ENCODE peak calls at places on chromosomes 7 and 10, in ten cellular contexts. V, U, L, H, S, D, P, I, N and R are unnamed samples.

GRCh38 chr10:3339531-3339950 is 167.0 kb upstream of the PITRM1 start:
- DNase-seq in V (no peak), U (no peak), L (no peak), H (no peak), S (no peak), D (no peak), P (no peak), I (peak; percentile 48), N (no peak), R (no peak)

GRCh38 chr10:35574924-35575352 is 30.2 kb upstream of the GJD4 start:
- DNase-seq in V (no peak), U (no peak), L (no peak), H (no peak), S (no peak), D (no peak), P (no peak), I (peak; percentile 98), N (no peak), R (no peak)

GRCh38 chr10:37067576-37067975 is 57.8 kb upstream of the ANKRD30A start:
- DNase-seq in V (no peak), U (no peak), L (no peak), H (no peak), S (no peak), D (no peak), P (peak; percentile 58), I (no peak), N (no peak), R (no peak)

GRCh38 chr7:135768467-135768866 is 19.9 kb upstream of the FAM180A start:
- DNase-seq in V (no peak), U (no peak), L (no peak), H (no peak), S (no peak), D (no peak), P (peak; percentile 21), I (no peak), N (no peak), R (no peak)

GRCh38 chr7:20576166-20576660 is 39.3 kb upstream of the ABCB5 start:
- DNase-seq in V (no peak), U (no peak), L (no peak), H (no peak), S (no peak), D (no peak), P (no peak), I (no peak), N (no peak), R (no peak)

GRCh38 chr10:34017281-34017680 is 682.8 kb upstream of the NRP1 start:
- DNase-seq in V (no peak), U (no peak), L (no peak), H (no peak), S (no peak), D (no peak), P (peak; percentile 12), I (no peak), N (no peak), R (no peak)

GRCh38 chr7:16060492-16060891 is 360.8 kb downstream of the CRPPA start:
- DNase-seq in V (no peak), U (no peak), L (no peak), H (no peak), S (no peak), D (no peak), P (no peak), I (peak; percentile 50), N (no peak), R (no peak)

GRCh38 chr7:96675548-96675947 is 34.1 kb downstream of the SEM1 start:
- DNase-seq in V (no peak), U (no peak), L (no peak), H (no peak), S (no peak), D (no peak), P (peak; percentile 31), I (no peak), N (no peak), R (no peak)

GRCh38 chr10:80079312-80079613 is 798 bp downstream of the TMEM254 start:
- DNase-seq in V (no peak), U (no peak), L (no peak), H (no peak), S (no peak), D (no peak), P (no peak), I (no peak), N (no peak), R (no peak)

GRCh38 chr10:99605351-99605750 is 14.9 kb downstream of the SLC25A28 start:
- DNase-seq in V (no peak), U (no peak), L (no peak), H (no peak), S (no peak), D (no peak), P (no peak), I (no peak), N (no peak), R (no peak)

GRCh38 chr10:98469532-98469931 is 22.8 kb upstream of the HPS1 start:
- DNase-seq in V (no peak), U (no peak), L (no peak), H (no peak), S (no peak), D (no peak), P (no peak), I (no peak), N (no peak), R (no peak)

GRCh38 chr7:127782075-127782474 is 130.1 kb downstream of the SND1 start:
- DNase-seq in V (no peak), U (no peak), L (no peak), H (no peak), S (no peak), D (no peak), P (no peak), I (no peak), N (no peak), R (no peak)

GRCh38 chr10:100744980-100745881 is at the start of gene PAX2:
- DNase-seq in V (no peak), U (no peak), L (no peak), H (no peak), S (no peak), D (no peak), P (peak; percentile 52), I (no peak), N (no peak), R (no peak)

GRCh38 chr7:140640727-140641531 is at the start of gene DENND2A:
- DNase-seq in V (no peak), U (peak; percentile 87), L (peak; percentile 73), H (no peak), S (no peak), D (no peak), P (no peak), I (peak; percentile 76), N (peak; percentile 91), R (no peak)
- H3K4me3 ChIP-seq in V (no peak within 1 kb of the TSS), U (peak within 1 kb of the TSS; percentile 47), L (peak within 1 kb of the TSS; percentile 43), H (no peak within 1 kb of the TSS), S (peak within 1 kb of the TSS; percentile 47), D (peak within 1 kb of the TSS; percentile 35), P (peak within 1 kb of the TSS; percentile 46), I (peak within 1 kb of the TSS; percentile 85), N (peak within 1 kb of the TSS; percentile 62), R (no peak within 1 kb of the TSS)

DNA sequence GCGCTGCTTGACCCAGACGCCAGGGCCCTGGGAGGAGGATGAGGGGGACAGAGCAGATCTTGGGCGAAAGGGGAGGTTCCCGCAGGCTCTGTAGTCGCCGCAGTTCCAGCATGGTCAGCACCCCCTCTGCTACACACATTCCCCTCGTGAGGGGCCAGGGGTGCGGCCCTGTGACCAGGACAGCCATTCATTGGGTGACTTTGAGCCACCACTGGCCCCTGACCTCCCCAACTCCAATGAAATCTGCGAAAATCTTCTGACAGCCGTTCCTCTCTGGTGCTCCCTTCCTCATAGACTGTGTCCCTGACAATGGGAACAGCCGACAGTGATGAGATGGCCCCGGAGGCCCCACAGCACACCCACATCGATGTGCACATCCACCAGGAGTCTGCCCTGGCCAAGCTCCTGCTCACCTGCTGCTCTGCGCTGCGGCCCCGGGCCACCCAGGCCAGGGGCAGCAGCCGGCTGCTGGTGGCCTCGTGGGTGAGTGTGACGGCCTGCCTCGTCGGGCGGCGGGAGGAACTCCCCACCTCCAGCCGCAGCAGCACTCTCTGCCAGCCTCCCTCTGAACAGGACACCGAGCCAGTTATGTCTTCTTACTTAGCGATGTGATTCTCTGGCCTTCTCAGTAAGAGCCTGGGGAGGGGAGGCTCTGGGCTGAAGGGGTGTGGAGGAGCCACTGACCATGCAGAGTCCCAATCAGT is 825 bp downstream of the TMEM176A start:
- DNase-seq in V (no peak), U (no peak), L (no peak), H (no peak), S (no peak), D (no peak), P (no peak), I (no peak), N (no peak), R (no peak)
- H3K4me3 ChIP-seq in V (no peak overlapping the region), U (no peak overlapping the region), L (peak overlapping the region; percentile 37), H (no peak overlapping the region), S (peak overlapping the region; percentile 32), D (no peak overlapping the region), P (peak overlapping the region; percentile 38), I (no peak overlapping the region), N (peak overlapping the region; percentile 55), R (no peak overlapping the region)

GRCh38 chr7:1741751-1742554 is 71.9 kb downstream of the ELFN1 start:
- DNase-seq in V (no peak), U (no peak), L (no peak), H (no peak), S (no peak), D (peak; percentile 50), P (no peak), I (no peak), N (no peak), R (no peak)
- H3K4me3 ChIP-seq in V (no peak overlapping the region), U (no peak overlapping the region), L (no peak overlapping the region), H (peak overlapping the region; percentile 25), S (no peak overlapping the region), D (peak overlapping the region; percentile 68), P (no peak overlapping the region), I (no peak overlapping the region), N (no peak overlapping the region), R (no peak overlapping the region)

DNA sequence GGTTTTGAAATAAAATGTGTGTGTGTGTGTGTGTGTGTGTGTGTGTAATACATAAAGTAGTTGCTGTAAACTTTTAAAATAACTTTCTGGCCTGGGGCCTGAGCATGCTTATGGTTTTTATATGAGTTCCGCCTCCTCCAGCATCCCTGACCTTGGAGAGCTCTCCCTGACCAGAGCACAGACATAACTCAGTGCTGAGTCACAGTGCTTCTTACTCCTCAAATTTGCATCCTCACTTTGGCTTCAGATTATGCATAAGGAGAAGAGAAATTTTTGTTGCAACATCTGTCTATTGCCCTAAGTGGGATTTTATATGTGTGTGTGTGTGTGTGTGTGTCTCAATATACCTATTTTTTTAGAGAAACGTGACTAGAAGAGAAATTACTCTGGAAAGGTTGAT is 200.8 kb downstream of the ELMO1 start:
- DNase-seq in V (no peak), U (no peak), L (no peak), H (no peak), S (no peak), D (peak; percentile 6), P (no peak), I (peak; percentile 16), N (peak; percentile 50), R (no peak)
- H3K4me3 ChIP-seq in V (no peak overlapping the region), U (no peak overlapping the region), L (no peak overlapping the region), H (no peak overlapping the region), S (no peak overlapping the region), D (no peak overlapping the region), P (no peak overlapping the region), I (no peak overlapping the region), N (no peak overlapping the region), R (no peak overlapping the region)